ENCODE peak calls at places on chromosomes 12 and 14, in five cellular contexts. I, B, J, E and H are unnamed samples.
A peak's percentile ranks its signal among the peaks of the same experiment; 100 is the strongest.

GRCh38 chr12:120247183-120247582 is 18.3 kb downstream of the PXN start:
- DNase-seq in I (no peak), B (no peak), J (no peak), E (no peak), H (no peak)

GRCh38 chr12:5258498-5258897 is 173.4 kb upstream of the NTF3 start:
- DNase-seq in I (no peak), B (no peak), J (no peak), E (no peak), H (no peak)

GRCh38 chr14:94041551-94042346 is 15.6 kb downstream of the OTUB2 start:
- DNase-seq in I (no peak), B (no peak), J (no peak), E (no peak), H (no peak)

GRCh38 chr14:28652782-28653181 is 113.8 kb upstream of the FOXG1 start:
- DNase-seq in I (no peak), B (no peak), J (no peak), E (no peak), H (no peak)

GRCh38 chr12:39723831-39724230 is 104.2 kb upstream of the ABCD2 start:
- DNase-seq in I (no peak), B (peak; percentile 78), J (no peak), E (no peak), H (no peak)

GRCh38 chr14:35553808-35554207 is 19.8 kb downstream of the INSM2 start:
- DNase-seq in I (no peak), B (no peak), J (no peak), E (no peak), H (no peak)

GRCh38 chr12:60255044-60255443 is 659.2 kb downstream of the SLC16A7 start:
- DNase-seq in I (no peak), B (no peak), J (no peak), E (no peak), H (no peak)

GRCh38 chr12:109331546-109331945 is 16.2 kb upstream of the MYO1H start:
- DNase-seq in I (no peak), B (no peak), J (no peak), E (no peak), H (peak; percentile 64)

GRCh38 chr14:75928587-75929230 is 53.1 kb downstream of the TGFB3 start:
- DNase-seq in I (peak; percentile 1), B (no peak), J (no peak), E (no peak), H (peak; percentile 9)

GRCh38 chr12:124488520-124488919 is 78.9 kb downstream of the NCOR2 start:
- DNase-seq in I (no peak), B (no peak), J (no peak), E (no peak), H (no peak)

GRCh38 chr14:75880512-75880911 is 101.3 kb downstream of the TGFB3 start:
- DNase-seq in I (no peak), B (no peak), J (no peak), E (no peak), H (no peak)

GRCh38 chr14:61500046-61500445 is 178.7 kb downstream of the PRKCH start:
- DNase-seq in I (no peak), B (no peak), J (no peak), E (no peak), H (no peak)

GRCh38 chr14:30610719-30611388 is 11.3 kb upstream of the SCFD1 start:
- DNase-seq in I (peak; percentile 33), B (peak; percentile 51), J (no peak), E (no peak), H (no peak)

GRCh38 chr12:21528953-21529352 is 2.9 kb downstream of the SPX start:
- DNase-seq in I (no peak), B (peak; percentile 92), J (no peak), E (no peak), H (no peak)

GRCh38 chr12:122413516-122414404 is 8.7 kb downstream of the CLIP1 start:
- DNase-seq in I (no peak), B (no peak), J (no peak), E (no peak), H (no peak)

GRCh38 chr14:103522649-103523582 is at the start of gene CKB:
- DNase-seq in I (no peak), B (peak; percentile 55), J (no peak), E (no peak), H (peak; percentile 82)

GRCh38 chr14:66111891-66112290 is 374.3 kb upstream of the CCDC196 start:
- DNase-seq in I (no peak), B (no peak), J (no peak), E (no peak), H (no peak)